ENCODE peak calls at places on chromosomes 7 and 10, in four cellular contexts. One of them, this sample, is unnamed.

GRCh38 chr10:13158401-13158800 is 3.0 kb upstream of the MCM10 start:
- DNase-seq in H1: no peak
- DNase-seq in IMR-90: no peak
- DNase-seq in H9: no peak
- DNase-seq in this sample: no peak

GRCh38 chr10:94205370-94205930 is 157.3 kb downstream of the NOC3L start:
- DNase-seq in H1: no peak
- DNase-seq in H9: no peak
- DNase-seq in IMR-90: peak
- DNase-seq in this sample: no peak

GRCh38 chr7:141785711-141786552 is 4.1 kb upstream of the TAS2R5 start:
- DNase-seq in H9: no peak
- DNase-seq in IMR-90: peak
- DNase-seq in H1: no peak
- DNase-seq in this sample: peak

GRCh38 chr7:130136579-130137167 is 66.3 kb downstream of the KLHDC10 start:
- DNase-seq in H1: no peak
- DNase-seq in H9: no peak
- DNase-seq in IMR-90: no peak
- DNase-seq in this sample: no peak

GRCh38 chr10:113294868-113295267 is 258.0 kb upstream of the HABP2 start:
- DNase-seq in H9: no peak
- DNase-seq in H1: no peak
- DNase-seq in IMR-90: no peak
- DNase-seq in this sample: no peak

GRCh38 chr7:27201231-27202017 is 1.5 kb upstream of the HOXA13 start:
- DNase-seq in H1: no peak
- DNase-seq in IMR-90: no peak
- DNase-seq in H9: peak
- DNase-seq in this sample: no peak

GRCh38 chr7:30076411-30076810 is 48.2 kb downstream of the PLEKHA8 start:
- DNase-seq in H1: no peak
- DNase-seq in IMR-90: no peak
- DNase-seq in H9: no peak
- DNase-seq in this sample: no peak

GRCh38 chr10:15603446-15604011 is 116.2 kb downstream of the ITGA8 start:
- DNase-seq in IMR-90: no peak
- DNase-seq in H9: no peak
- DNase-seq in H1: no peak
- DNase-seq in this sample: no peak

GRCh38 chr7:106731207-106731606 is 70.2 kb upstream of the CCDC71L start:
- DNase-seq in H9: no peak
- DNase-seq in IMR-90: no peak
- DNase-seq in H1: no peak
- DNase-seq in this sample: no peak

GRCh38 chr7:78279035-78279434 is 480.5 kb downstream of the PHTF2 start:
- DNase-seq in H1: no peak
- DNase-seq in H9: no peak
- DNase-seq in IMR-90: peak
- DNase-seq in this sample: no peak

GRCh38 chr7:153088601-153089000 is 329.0 kb downstream of the ACTR3B start:
- DNase-seq in H9: no peak
- DNase-seq in H1: no peak
- DNase-seq in IMR-90: no peak
- DNase-seq in this sample: no peak

GRCh38 chr7:106317971-106318370 is 33.2 kb upstream of the NAMPT start:
- DNase-seq in H9: no peak
- DNase-seq in H1: no peak
- DNase-seq in IMR-90: peak
- DNase-seq in this sample: no peak

GRCh38 chr10:48246501-48246900 is 28.0 kb downstream of the FRMPD2 start:
- DNase-seq in IMR-90: no peak
- DNase-seq in H9: peak
- DNase-seq in H1: no peak
- DNase-seq in this sample: no peak

GRCh38 chr10:29830526-29831512 is 196.0 kb upstream of the SVIL start:
- DNase-seq in H9: no peak
- DNase-seq in IMR-90: peak
- DNase-seq in H1: no peak
- DNase-seq in this sample: no peak

GRCh38 chr7:21175714-21176113 is 252.2 kb upstream of the SP4 start:
- DNase-seq in H1: no peak
- DNase-seq in H9: no peak
- DNase-seq in IMR-90: no peak
- DNase-seq in this sample: no peak

GRCh38 chr7:30329706-30330105 is 45.3 kb downstream of the ZNRF2 start:
- DNase-seq in H1: no peak
- DNase-seq in IMR-90: no peak
- DNase-seq in H9: no peak
- DNase-seq in this sample: no peak

GRCh38 chr10:113953505-113954272 is 90.0 kb upstream of the ADRB1 start:
- DNase-seq in IMR-90: no peak
- DNase-seq in H9: no peak
- DNase-seq in H1: no peak
- DNase-seq in this sample: peak

GRCh38 chr10:97631098-97631497 is 2.2 kb downstream of the MORN4 start:
- DNase-seq in IMR-90: peak
- DNase-seq in H1: no peak
- DNase-seq in H9: no peak
- DNase-seq in this sample: no peak

GRCh38 chr10:52031771-52032170 is 282.3 kb upstream of the DKK1 start:
- DNase-seq in IMR-90: peak
- DNase-seq in H9: no peak
- DNase-seq in H1: no peak
- DNase-seq in this sample: no peak

GRCh38 chr10:56109454-56109853 is 251.6 kb downstream of the ZWINT start:
- DNase-seq in H9: no peak
- DNase-seq in H1: no peak
- DNase-seq in IMR-90: no peak
- DNase-seq in this sample: no peak

GRCh38 chr7:4225352-4225751 is 456.7 kb upstream of the FOXK1 start:
- DNase-seq in H9: no peak
- DNase-seq in H1: no peak
- DNase-seq in IMR-90: no peak
- DNase-seq in this sample: no peak

GRCh38 chr7:39384386-39384785 is 181.8 kb upstream of the YAE1 start:
- DNase-seq in IMR-90: no peak
- DNase-seq in H1: no peak
- DNase-seq in H9: no peak
- DNase-seq in this sample: no peak

GRCh38 chr10:65940105-65940504 is 985.7 kb upstream of the LRRTM3 start:
- DNase-seq in H1: no peak
- DNase-seq in H9: no peak
- DNase-seq in IMR-90: no peak
- DNase-seq in this sample: no peak

GRCh38 chr10:131668903-131669302 is 231.9 kb upstream of the PPP2R2D start:
- DNase-seq in H9: no peak
- DNase-seq in H1: no peak
- DNase-seq in IMR-90: no peak
- DNase-seq in this sample: no peak

GRCh38 chr7:32043688-32044087 is 26.5 kb downstream of the PDE1C start:
- DNase-seq in H1: no peak
- DNase-seq in IMR-90: peak
- DNase-seq in H9: no peak
- DNase-seq in this sample: no peak

DNA sequence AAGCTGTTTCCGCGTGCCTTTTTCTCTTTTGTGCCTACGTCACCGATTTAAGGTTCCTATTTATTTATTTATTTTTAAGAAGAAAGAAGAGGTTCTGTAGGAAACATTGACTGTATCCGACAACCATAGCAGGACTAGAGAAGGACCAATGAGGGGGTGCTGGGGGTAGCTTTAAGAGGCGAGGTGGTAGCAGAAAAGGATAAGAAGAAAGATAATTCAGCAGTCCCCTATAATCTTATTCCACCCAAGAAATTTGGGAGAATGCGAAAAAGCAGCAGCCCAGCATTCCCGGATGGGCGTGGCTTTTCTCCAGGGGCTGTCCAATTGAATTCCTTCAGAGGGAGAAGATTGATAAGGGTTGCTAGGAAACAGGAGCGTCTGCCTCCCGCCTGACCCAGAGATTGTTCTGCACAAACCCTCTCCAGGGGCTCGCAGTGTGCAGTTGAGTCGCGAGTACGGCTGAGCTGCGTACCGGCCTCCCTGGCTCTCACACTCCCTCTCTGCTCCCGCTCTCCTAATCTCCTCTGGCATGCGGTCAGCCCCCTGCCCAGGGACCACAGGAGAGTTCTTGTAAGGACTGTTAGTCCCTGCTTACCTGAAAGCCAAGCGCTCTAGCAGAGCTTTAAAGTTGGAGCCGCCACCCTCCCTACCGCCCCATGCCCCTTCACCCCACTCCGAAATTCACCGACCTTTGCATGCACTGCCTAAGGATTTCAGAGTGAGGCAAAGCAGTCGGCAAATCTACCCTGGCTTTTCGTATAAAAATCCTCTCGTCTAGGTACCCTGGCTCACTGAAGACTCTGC is at the start of gene GRM3:
- DNase-seq in H9: peak
- DNase-seq in H1: no peak
- DNase-seq in IMR-90: no peak
- DNase-seq in this sample: peak
- H4K5ac ChIP-seq in H9: no peak
- H4K5ac ChIP-seq in H1: no peak
- H4K5ac ChIP-seq in IMR-90: no peak
- H4K5ac ChIP-seq in this sample: no peak

DNA sequence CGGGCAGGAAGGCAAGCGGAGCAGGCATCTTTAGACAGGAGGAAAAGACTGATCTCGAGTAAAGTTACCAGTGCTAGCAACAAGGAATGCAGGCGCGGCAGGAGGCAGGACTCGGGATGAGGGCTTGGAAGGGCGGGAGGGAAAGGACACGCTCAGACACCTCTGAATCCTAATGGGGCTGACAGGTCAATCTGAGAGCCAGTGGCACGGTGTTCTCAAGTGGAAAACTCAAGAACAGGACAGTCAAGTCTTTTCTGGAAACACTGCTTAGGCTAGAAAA is 155.3 kb upstream of the COBL start:
- DNase-seq in H9: peak
- DNase-seq in H1: no peak
- DNase-seq in IMR-90: no peak
- DNase-seq in this sample: peak
- H3K4me2 ChIP-seq in H9: peak
- H3K4me2 ChIP-seq in H1: peak
- H3K4me2 ChIP-seq in IMR-90: no peak
- H3K4me2 ChIP-seq in this sample: peak

GRCh38 chr10:28201666-28202400 is 101.0 kb downstream of the MPP7 start:
- DNase-seq in H9: no peak
- DNase-seq in IMR-90: peak
- DNase-seq in H1: no peak
- DNase-seq in this sample: no peak

GRCh38 chr10:28207799-28208198 is 95.1 kb downstream of the MPP7 start:
- DNase-seq in H9: no peak
- DNase-seq in IMR-90: no peak
- DNase-seq in H1: no peak
- DNase-seq in this sample: no peak

GRCh38 chr10:28200804-28201203 is 102.1 kb downstream of the MPP7 start:
- DNase-seq in H9: no peak
- DNase-seq in H1: no peak
- DNase-seq in IMR-90: peak
- DNase-seq in this sample: no peak

GRCh38 chr10:28202941-28203352 is 99.9 kb downstream of the MPP7 start:
- DNase-seq in H9: no peak
- DNase-seq in H1: no peak
- DNase-seq in IMR-90: no peak
- DNase-seq in this sample: no peak
- H4K5ac ChIP-seq in H9: no peak
- H4K5ac ChIP-seq in H1: no peak
- H4K5ac ChIP-seq in IMR-90: peak
- H4K5ac ChIP-seq in this sample: no peak

GRCh38 chr7:5230272-5231067 is 40.4 kb downstream of the WIPI2 start:
- DNase-seq in IMR-90: no peak
- DNase-seq in H9: no peak
- DNase-seq in H1: no peak
- DNase-seq in this sample: no peak
- H3K4me2 ChIP-seq in IMR-90: no peak
- H3K4me2 ChIP-seq in H9: no peak
- H3K4me2 ChIP-seq in H1: no peak
- H3K4me2 ChIP-seq in this sample: no peak

GRCh38 chr7:44766416-44766801 is 17.8 kb downstream of the ZMIZ2 start:
- DNase-seq in H9: no peak
- DNase-seq in IMR-90: no peak
- DNase-seq in H1: no peak
- DNase-seq in this sample: no peak
- H4K5ac ChIP-seq in H9: no peak
- H4K5ac ChIP-seq in IMR-90: no peak
- H4K5ac ChIP-seq in H1: no peak
- H4K5ac ChIP-seq in this sample: no peak

GRCh38 chr10:119705434-119705831 is 20.4 kb upstream of the INPP5F start:
- DNase-seq in IMR-90: no peak
- DNase-seq in H9: no peak
- DNase-seq in H1: no peak
- DNase-seq in this sample: no peak

GRCh38 chr10:119702482-119703041 is 23.3 kb upstream of the INPP5F start:
- DNase-seq in H1: no peak
- DNase-seq in H9: no peak
- DNase-seq in IMR-90: no peak
- DNase-seq in this sample: no peak

GRCh38 chr10:119703903-119704508 is 21.8 kb upstream of the INPP5F start:
- DNase-seq in H1: no peak
- DNase-seq in H9: no peak
- DNase-seq in IMR-90: no peak
- DNase-seq in this sample: no peak

GRCh38 chr10:119701861-119702260 is 24.0 kb upstream of the INPP5F start:
- DNase-seq in H1: no peak
- DNase-seq in IMR-90: peak
- DNase-seq in H9: no peak
- DNase-seq in this sample: no peak

DNA sequence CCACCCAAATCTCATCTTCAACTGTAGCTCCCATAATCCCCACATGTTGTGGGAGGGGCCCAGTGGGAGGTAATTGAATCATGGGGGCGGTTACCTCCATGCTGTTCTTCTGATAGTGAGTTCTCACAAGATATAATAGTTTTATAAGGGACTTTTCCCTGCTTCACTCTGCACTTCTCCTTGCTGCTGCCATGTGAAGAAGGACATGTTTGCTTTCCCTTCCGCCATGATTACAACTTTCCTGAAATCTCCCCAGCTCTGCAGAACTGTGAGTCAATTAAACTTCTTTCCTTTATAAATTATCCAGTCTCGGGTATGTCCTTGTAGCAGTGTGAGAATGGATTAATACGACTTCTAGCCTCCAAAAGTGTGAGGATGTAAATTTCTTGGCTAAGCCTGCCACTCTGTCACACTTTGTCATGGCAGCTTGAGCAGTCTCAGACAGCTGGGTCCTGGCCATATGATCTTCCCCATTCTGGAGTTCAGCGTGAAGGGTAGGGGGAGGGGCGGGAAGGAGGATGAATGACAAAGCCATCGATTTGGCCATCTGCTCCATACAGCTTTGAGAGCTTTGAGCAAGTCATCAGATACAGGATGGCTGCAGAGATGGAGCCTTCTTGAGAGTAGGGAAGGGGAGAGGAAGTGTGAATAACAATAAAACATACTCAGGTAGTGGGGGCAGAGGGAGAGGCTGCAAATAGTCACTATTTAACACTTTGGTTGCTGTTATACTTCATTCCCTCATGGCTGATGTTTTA is 19.1 kb upstream of the INPP5F start:
- DNase-seq in H1: no peak
- DNase-seq in IMR-90: no peak
- DNase-seq in H9: peak
- DNase-seq in this sample: no peak
- H3K4me2 ChIP-seq in H1: no peak
- H3K4me2 ChIP-seq in IMR-90: no peak
- H3K4me2 ChIP-seq in H9: no peak
- H3K4me2 ChIP-seq in this sample: no peak

GRCh38 chr7:7105800-7106582 is 76.4 kb upstream of the C1GALT1 start:
- DNase-seq in H9: no peak
- DNase-seq in IMR-90: no peak
- DNase-seq in H1: no peak
- DNase-seq in this sample: no peak
- H4K5ac ChIP-seq in H9: no peak
- H4K5ac ChIP-seq in IMR-90: no peak
- H4K5ac ChIP-seq in H1: no peak
- H4K5ac ChIP-seq in this sample: no peak